ENCODE peak calls at places on chromosomes 4 and X, in ten cellular contexts. Y, U, P, B, Z, C, S, I, F and A are unnamed samples.

GRCh38 chr4:54423066-54423465 is 194.0 kb downstream of the PDGFRA start:
- DNase-seq in Y (no peak), U (no peak), P (no peak), B (no peak), Z (no peak), C (no peak), S (no peak), I (no peak), F (no peak), A (peak)

GRCh38 chrX:52988985-52989917 is 30.9 kb upstream of the FAM156A start:
- DNase-seq in Y (no peak), U (no peak), P (no peak), B (no peak), Z (peak), C (no peak), S (no peak), I (no peak), F (no peak), A (no peak)

GRCh38 chrX:24268786-24269185 is 45.1 kb downstream of the SUPT20HL2 start:
- DNase-seq in Y (no peak), U (no peak), P (no peak), B (no peak), Z (no peak), C (no peak), S (no peak), I (no peak), F (no peak), A (no peak)

GRCh38 chr4:81754169-81754568 is 282.5 kb upstream of the RASGEF1B start:
- DNase-seq in Y (no peak), U (no peak), P (no peak), B (no peak), Z (no peak), C (no peak), S (no peak), I (no peak), F (no peak), A (no peak)

GRCh38 chrX:7088968-7089615 is 58.4 kb upstream of the STS start:
- DNase-seq in Y (peak), U (peak), P (no peak), B (no peak), Z (peak), C (no peak), S (no peak), I (peak), F (no peak), A (no peak)

GRCh38 chr4:156109943-156110925 is 156.6 kb upstream of the CTSO start:
- DNase-seq in Y (no peak), U (no peak), P (peak), B (no peak), Z (no peak), C (no peak), S (no peak), I (no peak), F (no peak), A (peak)

GRCh38 chr4:159547645-159548308 is 444.9 kb downstream of the RAPGEF2 start:
- DNase-seq in Y (no peak), U (no peak), P (peak), B (no peak), Z (no peak), C (no peak), S (no peak), I (no peak), F (no peak), A (no peak)

GRCh38 chrX:23662853-23663252 is 4.4 kb upstream of the PRDX4 start:
- DNase-seq in Y (no peak), U (no peak), P (no peak), B (no peak), Z (no peak), C (no peak), S (no peak), I (no peak), F (no peak), A (peak)

GRCh38 chrX:102840871-102841705 is 96.0 kb upstream of the RAB40AL start:
- DNase-seq in Y (no peak), U (no peak), P (peak), B (no peak), Z (no peak), C (no peak), S (no peak), I (no peak), F (no peak), A (no peak)

GRCh38 chr4:6063684-6064083 is 45.5 kb upstream of the C4orf50 start:
- DNase-seq in Y (no peak), U (no peak), P (no peak), B (no peak), Z (no peak), C (no peak), S (no peak), I (no peak), F (no peak), A (no peak)

GRCh38 chrX:20057479-20057878 is 59.2 kb downstream of the MAP7D2 start:
- DNase-seq in Y (no peak), U (no peak), P (no peak), B (no peak), Z (no peak), C (no peak), S (no peak), I (no peak), F (no peak), A (no peak)

GRCh38 chrX:155028192-155028591 is 1.5 kb downstream of the FUNDC2 start:
- DNase-seq in Y (no peak), U (peak), P (no peak), B (no peak), Z (no peak), C (no peak), S (no peak), I (no peak), F (no peak), A (no peak)

GRCh38 chr4:136829298-136829697 is 703.0 kb downstream of the PCDH18 start:
- DNase-seq in Y (no peak), U (no peak), P (no peak), B (no peak), Z (no peak), C (no peak), S (no peak), I (no peak), F (no peak), A (no peak)

GRCh38 chrX:27163236-27163635 is 299.9 kb downstream of the PPP4R3C start:
- DNase-seq in Y (no peak), U (no peak), P (no peak), B (no peak), Z (no peak), C (no peak), S (no peak), I (no peak), F (no peak), A (no peak)

GRCh38 chrX:19195243-19195610 is 73.0 kb upstream of the ADGRG2 start:
- DNase-seq in Y (no peak), U (no peak), P (no peak), B (no peak), Z (no peak), C (no peak), S (no peak), I (no peak), F (no peak), A (no peak)

GRCh38 chrX:30278365-30278764 is 30.8 kb downstream of the NR0B1 start:
- DNase-seq in Y (no peak), U (no peak), P (no peak), B (no peak), Z (no peak), C (no peak), S (no peak), I (no peak), F (no peak), A (no peak)

GRCh38 chrX:49058794-49059193 is at the start of gene CCDC120:
- DNase-seq in Y (no peak), U (no peak), P (no peak), B (no peak), Z (no peak), C (no peak), S (no peak), I (no peak), F (no peak), A (no peak)

GRCh38 chrX:13076176-13076956 is 31.9 kb upstream of the FAM9C start:
- DNase-seq in Y (no peak), U (no peak), P (no peak), B (no peak), Z (no peak), C (no peak), S (no peak), I (no peak), F (no peak), A (no peak)

GRCh38 chr4:139655116-139655515 is 10.5 kb upstream of the MGST2 start:
- DNase-seq in Y (no peak), U (no peak), P (peak), B (no peak), Z (no peak), C (no peak), S (no peak), I (no peak), F (no peak), A (no peak)

GRCh38 chr4:99383833-99384392 is 31.4 kb upstream of the ADH1C start:
- DNase-seq in Y (no peak), U (no peak), P (peak), B (no peak), Z (no peak), C (peak), S (no peak), I (no peak), F (no peak), A (peak)

GRCh38 chr4:8369426-8370105 is 71.0 kb downstream of the ACOX3 start:
- DNase-seq in Y (no peak), U (no peak), P (no peak), B (no peak), Z (no peak), C (peak), S (no peak), I (no peak), F (no peak), A (no peak)

GRCh38 chrX:48580662-48581061 is 6.4 kb downstream of the RBM3 start:
- DNase-seq in Y (no peak), U (no peak), P (no peak), B (no peak), Z (no peak), C (no peak), S (no peak), I (no peak), F (no peak), A (no peak)

GRCh38 chr4:81531410-81531809 is 59.7 kb upstream of the RASGEF1B start:
- DNase-seq in Y (no peak), U (no peak), P (no peak), B (no peak), Z (no peak), C (no peak), S (no peak), I (no peak), F (no peak), A (no peak)

GRCh38 chrX:39196192-39197102 is 395.2 kb downstream of the MID1IP1 start:
- DNase-seq in Y (peak), U (peak), P (peak), B (no peak), Z (peak), C (no peak), S (peak), I (peak), F (no peak), A (peak)

GRCh38 chr4:2924286-2924685 is 38.9 kb downstream of the NOP14 start:
- DNase-seq in Y (no peak), U (no peak), P (no peak), B (no peak), Z (no peak), C (peak), S (no peak), I (no peak), F (no peak), A (no peak)

GRCh38 chr4:47219586-47219985 is 188.2 kb downstream of the GABRB1 start:
- DNase-seq in Y (no peak), U (no peak), P (peak), B (no peak), Z (no peak), C (no peak), S (no peak), I (no peak), F (no peak), A (no peak)

GRCh38 chr4:15295421-15296162 is 132.2 kb upstream of the C1QTNF7 start:
- DNase-seq in Y (no peak), U (no peak), P (no peak), B (no peak), Z (no peak), C (no peak), S (no peak), I (no peak), F (no peak), A (no peak)